ENCODE peak calls at places on chromosomes 7 and 10, in ten cellular contexts. P is Daoy, J is NCI-H2029, O is HEK293T, F is hypothalamus, X is ascending aorta, M is DND-41, S is chondrocyte, K is WERI-Rb-1, V is GM10248. G is an unnamed sample.
A peak's percentile ranks its signal among the peaks of the same experiment; 100 is the strongest.

GRCh38 chr7:82441916-82442478 is 1.6 kb downstream of the CACNA2D1 start:
- DNase-seq in P (peak; percentile 6), J (no peak), O (peak; percentile 8), F (no peak), X (no peak), M (no peak), S (no peak), K (no peak), V (no peak), G (no peak)

GRCh38 chr10:124092270-124093075 is 925 bp downstream of the CHST15 start:
- DNase-seq in P (peak; percentile 62), J (no peak), O (peak; percentile 71), F (peak; percentile 47), X (peak; percentile 77), M (peak; percentile 60), S (peak; percentile 83), K (peak; percentile 66), V (peak; percentile 74), G (peak; percentile 86)

GRCh38 chr7:78095549-78095948 is 297.0 kb downstream of the PHTF2 start:
- DNase-seq in P (peak; percentile 56), J (no peak), O (no peak), F (no peak), X (no peak), M (no peak), S (no peak), K (no peak), V (no peak), G (no peak)

GRCh38 chr7:156829669-156830336 is 63.2 kb downstream of the LMBR1 start:
- DNase-seq in P (no peak), J (no peak), O (no peak), F (no peak), X (no peak), M (no peak), S (no peak), K (no peak), V (peak; percentile 24), G (no peak)

GRCh38 chr7:114979803-114980507 is 58.1 kb downstream of the MDFIC start:
- DNase-seq in P (no peak), J (no peak), O (no peak), F (no peak), X (no peak), M (no peak), S (no peak), K (no peak), V (no peak), G (no peak)

GRCh38 chr7:107874605-107875446 is 16.2 kb upstream of the DLD start:
- DNase-seq in P (peak; percentile 72), J (peak; percentile 36), O (peak; percentile 64), F (no peak), X (no peak), M (peak; percentile 51), S (no peak), K (peak; percentile 48), V (peak; percentile 54), G (peak; percentile 50)

GRCh38 chr7:112110175-112110574 is 96.0 kb downstream of the DOCK4 start:
- DNase-seq in P (no peak), J (no peak), O (no peak), F (no peak), X (no peak), M (no peak), S (no peak), K (no peak), V (no peak), G (no peak)

GRCh38 chr7:54542920-54543539 is 855 bp downstream of the VSTM2A start:
- DNase-seq in P (peak; percentile 72), J (peak; percentile 84), O (no peak), F (no peak), X (no peak), M (no peak), S (no peak), K (no peak), V (no peak), G (no peak)

GRCh38 chr7:155802906-155803417 is 9.3 kb downstream of the SHH start:
- DNase-seq in P (no peak), J (no peak), O (no peak), F (no peak), X (no peak), M (no peak), S (peak; percentile 69), K (no peak), V (no peak), G (no peak)

GRCh38 chr7:147510913-147511312 is 1079.7 kb upstream of the C7orf33 start:
- DNase-seq in P (no peak), J (no peak), O (no peak), F (no peak), X (no peak), M (no peak), S (no peak), K (no peak), V (no peak), G (no peak)

GRCh38 chr10:28922127-28922526 is 244.8 kb downstream of the BAMBI start:
- DNase-seq in P (peak; percentile 13), J (no peak), O (no peak), F (no peak), X (no peak), M (no peak), S (no peak), K (no peak), V (no peak), G (no peak)

GRCh38 chr10:78082636-78083035 is 49.0 kb downstream of the RPS24 start:
- DNase-seq in P (no peak), J (no peak), O (no peak), F (no peak), X (no peak), M (no peak), S (no peak), K (no peak), V (no peak), G (no peak)

GRCh38 chr7:32330602-32331001 is 159.6 kb downstream of the LSM5 start:
- DNase-seq in P (no peak), J (no peak), O (no peak), F (no peak), X (no peak), M (no peak), S (no peak), K (no peak), V (no peak), G (no peak)

GRCh38 chr7:18202315-18203045 is 174.8 kb upstream of the PRPS1L1 start:
- DNase-seq in P (no peak), J (peak; percentile 22), O (no peak), F (no peak), X (no peak), M (no peak), S (no peak), K (no peak), V (no peak), G (no peak)

GRCh38 chr7:43439631-43440401 is 143.1 kb upstream of the STK17A start:
- DNase-seq in P (peak; percentile 77), J (no peak), O (peak; percentile 86), F (no peak), X (no peak), M (peak; percentile 59), S (no peak), K (peak; percentile 73), V (peak; percentile 83), G (peak; percentile 60)

GRCh38 chr7:102872460-102872859 is 40.3 kb upstream of the LRRC17 start:
- DNase-seq in P (peak; percentile 98), J (no peak), O (no peak), F (no peak), X (no peak), M (no peak), S (no peak), K (no peak), V (no peak), G (no peak)

GRCh38 chr7:149832332-149833041 is 5.7 kb upstream of the ZNF862 start:
- DNase-seq in P (no peak), J (no peak), O (no peak), F (no peak), X (no peak), M (no peak), S (peak; percentile 89), K (no peak), V (no peak), G (no peak)

GRCh38 chr10:5760462-5760861 is 52.8 kb downstream of the GDI2 start:
- DNase-seq in P (no peak), J (no peak), O (no peak), F (no peak), X (no peak), M (no peak), S (no peak), K (no peak), V (no peak), G (no peak)

GRCh38 chr10:104641150-104642000 is at the start of gene SORCS3:
- DNase-seq in P (no peak), J (no peak), O (no peak), F (no peak), X (no peak), M (no peak), S (no peak), K (peak; percentile 30), V (no peak), G (no peak)

GRCh38 chr10:92972066-92972870 is 88.3 kb upstream of the CYP26C1 start:
- DNase-seq in P (peak; percentile 67), J (no peak), O (no peak), F (no peak), X (no peak), M (no peak), S (no peak), K (no peak), V (no peak), G (no peak)

GRCh38 chr10:71212249-71213126 is at the start of gene UNC5B:
- DNase-seq in P (peak; percentile 91), J (peak; percentile 60), O (peak; percentile 88), F (peak; percentile 87), X (peak; percentile 93), M (peak; percentile 89), S (no peak), K (peak; percentile 95), V (peak; percentile 34), G (peak; percentile 69)

GRCh38 chr10:119509909-119510451 is 32.5 kb downstream of the RGS10 start:
- DNase-seq in P (no peak), J (no peak), O (no peak), F (no peak), X (peak; percentile 72), M (no peak), S (no peak), K (no peak), V (no peak), G (no peak)

GRCh38 chr7:101779267-101779666 is 38.2 kb upstream of the CUX1 start:
- DNase-seq in P (no peak), J (no peak), O (no peak), F (no peak), X (no peak), M (no peak), S (no peak), K (no peak), V (no peak), G (no peak)

GRCh38 chr7:32066441-32066840 is 3.8 kb downstream of the PDE1C start:
- DNase-seq in P (no peak), J (no peak), O (no peak), F (no peak), X (no peak), M (no peak), S (no peak), K (no peak), V (no peak), G (no peak)

GRCh38 chr7:30468791-30469190 is 9.8 kb downstream of the NOD1 start:
- DNase-seq in P (no peak), J (no peak), O (no peak), F (no peak), X (peak; percentile 62), M (no peak), S (no peak), K (no peak), V (no peak), G (no peak)

GRCh38 chr10:12041766-12042408 is 722 bp downstream of the UPF2 start:
- DNase-seq in P (peak; percentile 14), J (no peak), O (peak; percentile 13), F (no peak), X (no peak), M (peak; percentile 31), S (no peak), K (no peak), V (peak; percentile 28), G (peak; percentile 52)

GRCh38 chr7:152520861-152521302 is 85.1 kb upstream of the KMT2C start:
- DNase-seq in P (no peak), J (no peak), O (no peak), F (no peak), X (no peak), M (no peak), S (no peak), K (no peak), V (no peak), G (no peak)

GRCh38 chr7:77837275-77837674 is 38.7 kb downstream of the PHTF2 start:
- DNase-seq in P (no peak), J (no peak), O (no peak), F (no peak), X (no peak), M (no peak), S (no peak), K (no peak), V (no peak), G (no peak)